ENCODE peak calls at places on chromosomes 16 and 17, in nine cellular contexts. One of them, this sample, is unnamed.
A peak's percentile ranks its signal among the peaks of the same experiment; 100 is the strongest.

GRCh38 chr17:31917065-31917529 is 15.6 kb upstream of the UTP6 start:
- DNase-seq in spleen: peak; percentile 73
- DNase-seq in uterus: no peak
- DNase-seq in A673: no peak
- DNase-seq in ovary: no peak
- DNase-seq in cardiac muscle cell: no peak
- DNase-seq in neural progenitor cell: no peak
- DNase-seq in left ventricle myocardium inferior: no peak
- DNase-seq in A549: no peak
- DNase-seq in this sample: no peak

GRCh38 chr17:31136319-31136718 is 41.5 kb downstream of the NF1 start:
- DNase-seq in neural progenitor cell: no peak
- DNase-seq in uterus: no peak
- DNase-seq in A673: no peak
- DNase-seq in cardiac muscle cell: no peak
- DNase-seq in A549: peak; percentile 25
- DNase-seq in left ventricle myocardium inferior: no peak
- DNase-seq in spleen: no peak
- DNase-seq in ovary: no peak
- DNase-seq in this sample: no peak

GRCh38 chr17:69560987-69561441 is 146.5 kb downstream of the MAP2K6 start:
- DNase-seq in A673: no peak
- DNase-seq in uterus: no peak
- DNase-seq in left ventricle myocardium inferior: no peak
- DNase-seq in cardiac muscle cell: peak; percentile 77
- DNase-seq in neural progenitor cell: no peak
- DNase-seq in ovary: no peak
- DNase-seq in spleen: no peak
- DNase-seq in A549: no peak
- DNase-seq in this sample: peak; percentile 70

GRCh38 chr17:32314636-32315035 is 27.3 kb downstream of the C17orf75 start:
- DNase-seq in uterus: no peak
- DNase-seq in ovary: no peak
- DNase-seq in neural progenitor cell: no peak
- DNase-seq in A549: no peak
- DNase-seq in A673: no peak
- DNase-seq in spleen: no peak
- DNase-seq in cardiac muscle cell: no peak
- DNase-seq in left ventricle myocardium inferior: no peak
- DNase-seq in this sample: no peak

GRCh38 chr16:76910931-76911330 is 280.1 kb upstream of the MON1B start:
- DNase-seq in ovary: no peak
- DNase-seq in spleen: no peak
- DNase-seq in left ventricle myocardium inferior: no peak
- DNase-seq in A549: peak; percentile 68
- DNase-seq in neural progenitor cell: no peak
- DNase-seq in cardiac muscle cell: no peak
- DNase-seq in uterus: no peak
- DNase-seq in A673: no peak
- DNase-seq in this sample: no peak

GRCh38 chr16:69514366-69514765 is 51.4 kb upstream of the NFAT5 start:
- DNase-seq in uterus: no peak
- DNase-seq in neural progenitor cell: no peak
- DNase-seq in left ventricle myocardium inferior: no peak
- DNase-seq in A549: no peak
- DNase-seq in spleen: no peak
- DNase-seq in cardiac muscle cell: no peak
- DNase-seq in ovary: no peak
- DNase-seq in A673: no peak
- DNase-seq in this sample: no peak

GRCh38 chr17:74641949-74642298 is 18.4 kb upstream of the CD300E start:
- DNase-seq in spleen: no peak
- DNase-seq in cardiac muscle cell: no peak
- DNase-seq in ovary: no peak
- DNase-seq in A673: no peak
- DNase-seq in A549: no peak
- DNase-seq in neural progenitor cell: no peak
- DNase-seq in left ventricle myocardium inferior: no peak
- DNase-seq in uterus: no peak
- DNase-seq in this sample: no peak

GRCh38 chr17:73261952-73262675 is 434 bp upstream of the CPSF4L start:
- DNase-seq in uterus: no peak
- DNase-seq in cardiac muscle cell: no peak
- DNase-seq in neural progenitor cell: peak; percentile 69
- DNase-seq in spleen: peak; percentile 82
- DNase-seq in A549: no peak
- DNase-seq in left ventricle myocardium inferior: no peak
- DNase-seq in ovary: no peak
- DNase-seq in A673: no peak
- DNase-seq in this sample: no peak

GRCh38 chr17:78317817-78318400 is 42.0 kb downstream of the SOCS3 start:
- DNase-seq in spleen: no peak
- DNase-seq in left ventricle myocardium inferior: no peak
- DNase-seq in uterus: no peak
- DNase-seq in cardiac muscle cell: no peak
- DNase-seq in ovary: no peak
- DNase-seq in A549: no peak
- DNase-seq in neural progenitor cell: no peak
- DNase-seq in A673: no peak
- DNase-seq in this sample: no peak

GRCh38 chr17:78879679-78880186 is 23.3 kb downstream of the CEP295NL start:
- DNase-seq in A673: peak; percentile 20
- DNase-seq in cardiac muscle cell: no peak
- DNase-seq in neural progenitor cell: no peak
- DNase-seq in spleen: peak; percentile 87
- DNase-seq in left ventricle myocardium inferior: peak; percentile 81
- DNase-seq in uterus: peak; percentile 81
- DNase-seq in ovary: peak; percentile 86
- DNase-seq in A549: no peak
- DNase-seq in this sample: peak; percentile 40

GRCh38 chr17:49486012-49486641 is 9.0 kb upstream of the NGFR start:
- DNase-seq in uterus: no peak
- DNase-seq in left ventricle myocardium inferior: peak; percentile 22
- DNase-seq in neural progenitor cell: peak; percentile 86
- DNase-seq in A673: no peak
- DNase-seq in A549: no peak
- DNase-seq in spleen: no peak
- DNase-seq in ovary: no peak
- DNase-seq in cardiac muscle cell: peak; percentile 36
- DNase-seq in this sample: no peak

GRCh38 chr17:1146551-1147265 is 33.1 kb downstream of the ABR start:
- DNase-seq in spleen: no peak
- DNase-seq in A549: no peak
- DNase-seq in cardiac muscle cell: no peak
- DNase-seq in ovary: no peak
- DNase-seq in left ventricle myocardium inferior: no peak
- DNase-seq in uterus: no peak
- DNase-seq in neural progenitor cell: no peak
- DNase-seq in A673: no peak
- DNase-seq in this sample: no peak
- H3K4me1 ChIP-seq in spleen: no peaks in the 10 kb centered on the region
- H3K4me1 ChIP-seq in A549: peaks cover 5% of the 10 kb centered on the region
- H3K4me1 ChIP-seq in cardiac muscle cell: peaks cover 21% of the 10 kb centered on the region
- H3K4me1 ChIP-seq in ovary: no peaks in the 10 kb centered on the region
- H3K4me1 ChIP-seq in left ventricle myocardium inferior: peaks cover 39% of the 10 kb centered on the region
- H3K4me1 ChIP-seq in uterus: no peaks in the 10 kb centered on the region
- H3K4me1 ChIP-seq in neural progenitor cell: peaks cover 13% of the 10 kb centered on the region
- H3K4me1 ChIP-seq in A673: peaks cover 7% of the 10 kb centered on the region
- H3K4me1 ChIP-seq in this sample: no peaks in the 10 kb centered on the region

GRCh38 chr17:10827898-10828552 is 9.9 kb downstream of the PIRT start:
- DNase-seq in A549: no peak
- DNase-seq in spleen: no peak
- DNase-seq in uterus: no peak
- DNase-seq in A673: no peak
- DNase-seq in cardiac muscle cell: peak; percentile 8
- DNase-seq in ovary: no peak
- DNase-seq in left ventricle myocardium inferior: no peak
- DNase-seq in neural progenitor cell: no peak
- DNase-seq in this sample: no peak
- TF ChIP-seq CTCF in A549: no peak
- TF ChIP-seq CTCF in spleen: no peak
- TF ChIP-seq CTCF in uterus: no peak
- TF ChIP-seq CTCF in A673: no peak
- TF ChIP-seq CTCF in cardiac muscle cell: no peak
- TF ChIP-seq CTCF in ovary: no peak
- TF ChIP-seq CTCF in left ventricle myocardium inferior: no peak
- TF ChIP-seq CTCF in neural progenitor cell: no peak
- TF ChIP-seq CTCF in this sample: no peak

GRCh38 chr16:56422896-56423441 is 2.4 kb downstream of the AMFR start:
- DNase-seq in spleen: no peak
- DNase-seq in left ventricle myocardium inferior: no peak
- DNase-seq in A673: no peak
- DNase-seq in A549: no peak
- DNase-seq in neural progenitor cell: peak; percentile 52
- DNase-seq in uterus: no peak
- DNase-seq in cardiac muscle cell: no peak
- DNase-seq in ovary: no peak
- DNase-seq in this sample: no peak
- H3K27ac ChIP-seq in spleen: peak overlapping the region; percentile 84
- H3K27ac ChIP-seq in left ventricle myocardium inferior: no peak overlapping the region
- H3K27ac ChIP-seq in A673: no peak overlapping the region
- H3K27ac ChIP-seq in A549: no peak overlapping the region
- H3K27ac ChIP-seq in neural progenitor cell: no peak overlapping the region
- H3K27ac ChIP-seq in uterus: no peak overlapping the region
- H3K27ac ChIP-seq in cardiac muscle cell: no peak overlapping the region
- H3K27ac ChIP-seq in ovary: no peak overlapping the region
- H3K27ac ChIP-seq in this sample: no peak overlapping the region

DNA sequence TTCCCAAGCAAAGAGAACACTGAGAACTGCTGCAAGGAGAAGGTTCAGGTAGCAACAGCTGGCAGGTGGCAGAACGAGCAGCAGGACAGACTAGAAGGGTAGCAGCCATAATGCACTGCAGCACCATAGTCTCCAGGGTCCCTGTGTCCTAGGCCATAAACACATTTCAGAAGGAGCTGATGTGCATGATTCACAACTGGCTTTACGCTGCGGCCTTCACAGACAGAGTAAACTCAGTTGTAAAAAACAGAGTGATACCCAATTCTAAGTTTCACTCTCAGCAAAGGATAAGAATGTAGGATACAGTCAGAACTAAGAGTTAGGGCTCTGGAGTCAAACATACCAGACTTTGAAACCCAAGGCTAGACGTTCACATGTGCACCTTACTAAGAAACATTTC is 24.4 kb downstream of the ARHGAP17 start:
- DNase-seq in left ventricle myocardium inferior: no peak
- DNase-seq in spleen: no peak
- DNase-seq in A673: no peak
- DNase-seq in cardiac muscle cell: no peak
- DNase-seq in ovary: no peak
- DNase-seq in A549: no peak
- DNase-seq in neural progenitor cell: no peak
- DNase-seq in uterus: no peak
- DNase-seq in this sample: no peak
- H3K4me1 ChIP-seq in left ventricle myocardium inferior: peaks cover 100% of the 10 kb centered on the region
- H3K4me1 ChIP-seq in spleen: peaks cover 77% of the 10 kb centered on the region
- H3K4me1 ChIP-seq in A673: peaks cover 49% of the 10 kb centered on the region
- H3K4me1 ChIP-seq in cardiac muscle cell: peaks cover 21% of the 10 kb centered on the region
- H3K4me1 ChIP-seq in ovary: peaks cover 27% of the 10 kb centered on the region
- H3K4me1 ChIP-seq in A549: peaks cover 77% of the 10 kb centered on the region
- H3K4me1 ChIP-seq in neural progenitor cell: peaks cover 10% of the 10 kb centered on the region
- H3K4me1 ChIP-seq in uterus: peaks cover 17% of the 10 kb centered on the region
- H3K4me1 ChIP-seq in this sample: peaks cover 36% of the 10 kb centered on the region

GRCh38 chr17:5783851-5784250 is 199.5 kb upstream of the NLRP1 start:
- DNase-seq in spleen: no peak
- DNase-seq in neural progenitor cell: no peak
- DNase-seq in left ventricle myocardium inferior: no peak
- DNase-seq in cardiac muscle cell: no peak
- DNase-seq in uterus: no peak
- DNase-seq in A673: no peak
- DNase-seq in ovary: no peak
- DNase-seq in A549: no peak
- DNase-seq in this sample: no peak

GRCh38 chr17:5786510-5786875 is 202.2 kb upstream of the NLRP1 start:
- DNase-seq in ovary: no peak
- DNase-seq in uterus: no peak
- DNase-seq in A549: no peak
- DNase-seq in left ventricle myocardium inferior: no peak
- DNase-seq in spleen: no peak
- DNase-seq in A673: no peak
- DNase-seq in neural progenitor cell: no peak
- DNase-seq in cardiac muscle cell: no peak
- DNase-seq in this sample: no peak

GRCh38 chr17:5784791-5785190 is 200.5 kb upstream of the NLRP1 start:
- DNase-seq in cardiac muscle cell: no peak
- DNase-seq in neural progenitor cell: no peak
- DNase-seq in spleen: no peak
- DNase-seq in ovary: no peak
- DNase-seq in A549: no peak
- DNase-seq in uterus: no peak
- DNase-seq in A673: no peak
- DNase-seq in left ventricle myocardium inferior: no peak
- DNase-seq in this sample: no peak

GRCh38 chr17:5785343-5785742 is 201.0 kb upstream of the NLRP1 start:
- DNase-seq in left ventricle myocardium inferior: no peak
- DNase-seq in ovary: no peak
- DNase-seq in A549: no peak
- DNase-seq in spleen: no peak
- DNase-seq in cardiac muscle cell: no peak
- DNase-seq in A673: peak; percentile 72
- DNase-seq in neural progenitor cell: no peak
- DNase-seq in uterus: no peak
- DNase-seq in this sample: no peak

GRCh38 chr17:5785867-5786509 is 201.7 kb upstream of the NLRP1 start:
- DNase-seq in neural progenitor cell: no peak
- DNase-seq in ovary: no peak
- DNase-seq in cardiac muscle cell: no peak
- DNase-seq in left ventricle myocardium inferior: no peak
- DNase-seq in uterus: no peak
- DNase-seq in A549: no peak
- DNase-seq in spleen: no peak
- DNase-seq in A673: peak; percentile 12
- DNase-seq in this sample: no peak
- TF ChIP-seq CTCF in neural progenitor cell: no peak
- TF ChIP-seq CTCF in ovary: no peak
- TF ChIP-seq CTCF in cardiac muscle cell: no peak
- TF ChIP-seq CTCF in left ventricle myocardium inferior: no peak
- TF ChIP-seq CTCF in uterus: no peak
- TF ChIP-seq CTCF in A549: no peak
- TF ChIP-seq CTCF in spleen: no peak
- TF ChIP-seq CTCF in A673: no peak
- TF ChIP-seq CTCF in this sample: no peak

This sample was measured in thyroid gland.